ENCODE peak calls at places on chromosome 7, in seven cellular contexts. S is heart right ventricle; H is GM10248; J is T-helper 2 cell; Z is ecto neural progenitor cell; U is activated CD8-positive, alpha-beta memory T cell treated with anti-CD3 and anti-CD28 coated beads, Interleukin-2, amount 50 U/mL, for 4 hours; D is sciatic nerve. L is an unnamed sample.

GRCh38 chr7:154620307-154620706 is 382.6 kb downstream of the PAXIP1 start:
- DNase-seq in S (no peak), H (no peak), J (no peak), Z (no peak), U (no peak), D (no peak), L (no peak)

GRCh38 chr7:137146012-137146455 is 197.5 kb downstream of the PTN start:
- DNase-seq in S (no peak), H (no peak), J (no peak), Z (no peak), U (no peak), D (no peak), L (no peak)

GRCh38 chr7:100705341-100705752 is 574 bp upstream of the POP7 start:
- DNase-seq in S (peak), H (peak), J (peak), Z (peak), U (peak), D (peak), L (peak)

GRCh38 chr7:68133045-68133444 is 1136.4 kb downstream of the TYW1 start:
- DNase-seq in S (no peak), H (no peak), J (no peak), Z (no peak), U (no peak), D (no peak), L (no peak)

GRCh38 chr7:142855756-142856564 is 1.1 kb downstream of the EPHB6 start:
- DNase-seq in S (no peak), H (no peak), J (no peak), Z (no peak), U (no peak), D (no peak), L (no peak)

GRCh38 chr7:2719007-2719406 is 31.0 kb downstream of the AMZ1 start:
- DNase-seq in S (no peak), H (peak), J (no peak), Z (peak), U (peak), D (no peak), L (peak)

GRCh38 chr7:98038731-98039130 is 48.7 kb upstream of the OCM2 start:
- DNase-seq in S (no peak), H (no peak), J (no peak), Z (no peak), U (no peak), D (no peak), L (no peak)

GRCh38 chr7:42213093-42213492 is 23.9 kb downstream of the GLI3 start:
- DNase-seq in S (no peak), H (no peak), J (no peak), Z (no peak), U (no peak), D (no peak), L (no peak)

GRCh38 chr7:979886-980571 is 3.0 kb upstream of the CYP2W1 start:
- DNase-seq in S (no peak), H (no peak), J (no peak), Z (no peak), U (no peak), D (no peak), L (no peak)

GRCh38 chr7:151599401-151600227 is 79.9 kb upstream of the RHEB start:
- DNase-seq in S (peak), H (no peak), J (no peak), Z (no peak), U (no peak), D (no peak), L (no peak)

GRCh38 chr7:2612445-2613112 is 19.2 kb upstream of the TTYH3 start:
- DNase-seq in S (no peak), H (no peak), J (no peak), Z (no peak), U (no peak), D (no peak), L (no peak)

GRCh38 chr7:72709909-72710308 is 118.1 kb downstream of the TYW1B start:
- DNase-seq in S (no peak), H (no peak), J (no peak), Z (no peak), U (no peak), D (no peak), L (no peak)

GRCh38 chr7:110058401-110058800 is 1032.5 kb upstream of the LRRN3 start:
- DNase-seq in S (no peak), H (no peak), J (no peak), Z (no peak), U (no peak), D (no peak), L (no peak)

GRCh38 chr7:114539575-114539974 is 125.0 kb downstream of the FOXP2 start:
- DNase-seq in S (peak), H (no peak), J (no peak), Z (no peak), U (no peak), D (no peak), L (peak)

GRCh38 chr7:23332193-23332592 is 33.1 kb downstream of the MALSU1 start:
- DNase-seq in S (no peak), H (no peak), J (no peak), Z (no peak), U (no peak), D (no peak), L (no peak)

GRCh38 chr7:55280031-55280454 is 85.1 kb upstream of the LANCL2 start:
- DNase-seq in S (peak), H (peak), J (no peak), Z (peak), U (peak), D (peak), L (peak)

GRCh38 chr7:6530626-6531491 is 20.4 kb downstream of the GRID2IP start:
- DNase-seq in S (no peak), H (peak), J (no peak), Z (peak), U (peak), D (no peak), L (peak)

GRCh38 chr7:91292506-91292905 is 28.3 kb downstream of the FZD1 start:
- DNase-seq in S (no peak), H (no peak), J (no peak), Z (no peak), U (no peak), D (no peak), L (no peak)

GRCh38 chr7:96548664-96549063 is 161.0 kb downstream of the SEM1 start:
- DNase-seq in S (no peak), H (no peak), J (no peak), Z (no peak), U (no peak), D (no peak), L (no peak)

GRCh38 chr7:112160771-112161150 is 45.4 kb downstream of the DOCK4 start:
- DNase-seq in S (no peak), H (no peak), J (no peak), Z (no peak), U (no peak), D (no peak), L (no peak)

GRCh38 chr7:20304366-20304765 is 26.3 kb upstream of the ITGB8 start:
- DNase-seq in S (no peak), H (no peak), J (no peak), Z (no peak), U (no peak), D (no peak), L (peak)

GRCh38 chr7:134051020-134051419 is 76.1 kb upstream of the LRGUK start:
- DNase-seq in S (no peak), H (no peak), J (no peak), Z (no peak), U (no peak), D (no peak), L (no peak)

GRCh38 chr7:129351320-129351719 is 82.9 kb upstream of the STRIP2 start:
- DNase-seq in S (no peak), H (peak), J (no peak), Z (no peak), U (no peak), D (no peak), L (peak)

GRCh38 chr7:25860206-25860881 is 291.7 kb upstream of the NFE2L3 start:
- DNase-seq in S (no peak), H (no peak), J (no peak), Z (peak), U (no peak), D (no peak), L (no peak)

GRCh38 chr7:155356323-155357105 is 58.8 kb downstream of the INSIG1 start:
- DNase-seq in S (no peak), H (no peak), J (no peak), Z (no peak), U (no peak), D (peak), L (no peak)

GRCh38 chr7:6164491-6164890 is 107.9 kb downstream of the CYTH3 start:
- DNase-seq in S (peak), H (no peak), J (no peak), Z (no peak), U (no peak), D (no peak), L (no peak)

GRCh38 chr7:119270045-119270464 is 1002.9 kb upstream of the KCND2 start:
- DNase-seq in S (no peak), H (peak), J (no peak), Z (peak), U (no peak), D (no peak), L (peak)

GRCh38 chr7:20784311-20785210 is 2.1 kb downstream of the SP8 start:
- DNase-seq in S (no peak), H (peak), J (no peak), Z (peak), U (no peak), D (no peak), L (no peak)

GRCh38 chr7:120992272-120993010 is 3.9 kb downstream of the CPED1 start:
- DNase-seq in S (no peak), H (no peak), J (no peak), Z (no peak), U (no peak), D (no peak), L (no peak)

GRCh38 chr7:81769891-81770818 is at the start of gene HGF:
- DNase-seq in S (peak), H (no peak), J (no peak), Z (peak), U (no peak), D (peak), L (no peak)

GRCh38 chr7:73394416-73394815 is 39.2 kb upstream of the FZD9 start:
- DNase-seq in S (no peak), H (no peak), J (no peak), Z (no peak), U (no peak), D (no peak), L (no peak)

GRCh38 chr7:73448609-73449008 is 15.0 kb downstream of the FZD9 start:
- DNase-seq in S (no peak), H (no peak), J (no peak), Z (no peak), U (no peak), D (no peak), L (no peak)

GRCh38 chr7:125599387-125599786 is 669.8 kb upstream of the POT1 start:
- DNase-seq in S (no peak), H (no peak), J (no peak), Z (no peak), U (no peak), D (no peak), L (no peak)

GRCh38 chr7:66683770-66684123 is 55.1 kb downstream of the KCTD7 start:
- DNase-seq in S (no peak), H (no peak), J (no peak), Z (no peak), U (no peak), D (no peak), L (no peak)

GRCh38 chr7:157368955-157369354 is 32.2 kb downstream of the DNAJB6 start:
- DNase-seq in S (no peak), H (no peak), J (no peak), Z (no peak), U (no peak), D (peak), L (no peak)

GRCh38 chr7:151631149-151631967 is 111.7 kb upstream of the RHEB start:
- DNase-seq in S (no peak), H (no peak), J (no peak), Z (no peak), U (no peak), D (no peak), L (peak)

GRCh38 chr7:127916735-127917134 is 114.5 kb downstream of the LRRC4 start:
- DNase-seq in S (no peak), H (no peak), J (no peak), Z (no peak), U (no peak), D (no peak), L (no peak)

GRCh38 chr7:2445898-2446555 is 30.2 kb downstream of the GRIFIN start:
- DNase-seq in S (no peak), H (no peak), J (no peak), Z (no peak), U (no peak), D (no peak), L (no peak)

GRCh38 chr7:98754041-98754479 is 115.8 kb downstream of the TMEM130 start:
- DNase-seq in S (no peak), H (no peak), J (no peak), Z (no peak), U (no peak), D (no peak), L (peak)

L was measured in GM12865.